ENCODE peak calls at places on chromosomes 3 and 15, in eight cellular contexts. R, I, J, N, X, H, S and M are unnamed samples.

GRCh38 chr3:105483476-105483875 is 116.8 kb downstream of the ALCAM start:
- DNase-seq in R (no peak), I (no peak), J (no peak), N (no peak), X (no peak), H (no peak), S (no peak), M (no peak)

GRCh38 chr3:8722808-8723207 is 10.8 kb upstream of the CAV3 start:
- DNase-seq in R (no peak), I (no peak), J (no peak), N (no peak), X (no peak), H (no peak), S (no peak), M (no peak)

GRCh38 chr15:60831540-60831939 is 352.6 kb upstream of the ICE2 start:
- DNase-seq in R (no peak), I (no peak), J (no peak), N (no peak), X (no peak), H (no peak), S (no peak), M (no peak)

GRCh38 chr15:32716960-32717289 is 879 bp upstream of the GREM1 start:
- DNase-seq in R (no peak), I (no peak), J (no peak), N (no peak), X (no peak), H (no peak), S (no peak), M (no peak)

GRCh38 chr3:190204200-190204599 is 83.5 kb upstream of the P3H2 start:
- DNase-seq in R (no peak), I (no peak), J (no peak), N (no peak), X (no peak), H (no peak), S (no peak), M (no peak)

GRCh38 chr3:50807266-50807665 is 132.5 kb downstream of the DOCK3 start:
- DNase-seq in R (no peak), I (no peak), J (no peak), N (no peak), X (no peak), H (no peak), S (no peak), M (no peak)

GRCh38 chr15:40137011-40137906 is 23.6 kb upstream of the BUB1B start:
- DNase-seq in R (no peak), I (no peak), J (no peak), N (no peak), X (no peak), H (peak), S (no peak), M (no peak)

GRCh38 chr3:162142511-162142910 is 645.9 kb downstream of the OTOL1 start:
- DNase-seq in R (no peak), I (no peak), J (no peak), N (no peak), X (no peak), H (no peak), S (no peak), M (no peak)

GRCh38 chr15:33773969-33774368 is 194.3 kb upstream of the CHRM5 start:
- DNase-seq in R (no peak), I (no peak), J (no peak), N (no peak), X (no peak), H (no peak), S (no peak), M (no peak)

GRCh38 chr3:23778451-23778850 is 27.3 kb upstream of the UBE2E1 start:
- DNase-seq in R (no peak), I (no peak), J (no peak), N (no peak), X (no peak), H (no peak), S (no peak), M (no peak)

GRCh38 chr3:192819001-192819569 is 91.7 kb upstream of the FGF12 start:
- DNase-seq in R (no peak), I (no peak), J (peak), N (no peak), X (peak), H (peak), S (no peak), M (peak)

GRCh38 chr15:101091080-101092017 is 160.5 kb downstream of the CHSY1 start:
- DNase-seq in R (no peak), I (peak), J (no peak), N (peak), X (no peak), H (peak), S (peak), M (peak)

GRCh38 chr3:197404030-197404429 is 105.6 kb upstream of the DLG1 start:
- DNase-seq in R (no peak), I (no peak), J (no peak), N (no peak), X (no peak), H (no peak), S (no peak), M (no peak)

GRCh38 chr15:45784656-45785055 is 149.8 kb downstream of the SQOR start:
- DNase-seq in R (no peak), I (no peak), J (no peak), N (no peak), X (no peak), H (no peak), S (no peak), M (no peak)

GRCh38 chr3:197511130-197511529 is 44.6 kb downstream of the BDH1 start:
- DNase-seq in R (no peak), I (no peak), J (no peak), N (no peak), X (no peak), H (no peak), S (no peak), M (peak)

GRCh38 chr3:122618614-122619013 is 41.2 kb downstream of the PARP15 start:
- DNase-seq in R (no peak), I (no peak), J (no peak), N (no peak), X (no peak), H (no peak), S (no peak), M (no peak)

GRCh38 chr3:178500631-178501030 is 35.6 kb upstream of the KCNMB2 start:
- DNase-seq in R (no peak), I (no peak), J (no peak), N (no peak), X (no peak), H (no peak), S (no peak), M (no peak)

GRCh38 chr15:84681822-84682221 is 23.8 kb upstream of the NMB start:
- DNase-seq in R (no peak), I (no peak), J (no peak), N (no peak), X (no peak), H (no peak), S (no peak), M (no peak)

GRCh38 chr3:123706871-123707270 is 122.0 kb upstream of the HACD2 start:
- DNase-seq in R (no peak), I (no peak), J (no peak), N (no peak), X (no peak), H (no peak), S (no peak), M (no peak)

GRCh38 chr3:76222115-76222652 is 436.8 kb upstream of the ZNF717 start:
- DNase-seq in R (no peak), I (no peak), J (no peak), N (no peak), X (no peak), H (no peak), S (no peak), M (no peak)

GRCh38 chr15:58515807-58516206 is 84.0 kb downstream of the LIPC start:
- DNase-seq in R (no peak), I (no peak), J (no peak), N (no peak), X (no peak), H (peak), S (no peak), M (no peak)

GRCh38 chr3:9947025-9947995 is 4.9 kb downstream of the PRRT3 start:
- DNase-seq in R (peak), I (peak), J (peak), N (peak), X (peak), H (peak), S (peak), M (no peak)

DNA sequence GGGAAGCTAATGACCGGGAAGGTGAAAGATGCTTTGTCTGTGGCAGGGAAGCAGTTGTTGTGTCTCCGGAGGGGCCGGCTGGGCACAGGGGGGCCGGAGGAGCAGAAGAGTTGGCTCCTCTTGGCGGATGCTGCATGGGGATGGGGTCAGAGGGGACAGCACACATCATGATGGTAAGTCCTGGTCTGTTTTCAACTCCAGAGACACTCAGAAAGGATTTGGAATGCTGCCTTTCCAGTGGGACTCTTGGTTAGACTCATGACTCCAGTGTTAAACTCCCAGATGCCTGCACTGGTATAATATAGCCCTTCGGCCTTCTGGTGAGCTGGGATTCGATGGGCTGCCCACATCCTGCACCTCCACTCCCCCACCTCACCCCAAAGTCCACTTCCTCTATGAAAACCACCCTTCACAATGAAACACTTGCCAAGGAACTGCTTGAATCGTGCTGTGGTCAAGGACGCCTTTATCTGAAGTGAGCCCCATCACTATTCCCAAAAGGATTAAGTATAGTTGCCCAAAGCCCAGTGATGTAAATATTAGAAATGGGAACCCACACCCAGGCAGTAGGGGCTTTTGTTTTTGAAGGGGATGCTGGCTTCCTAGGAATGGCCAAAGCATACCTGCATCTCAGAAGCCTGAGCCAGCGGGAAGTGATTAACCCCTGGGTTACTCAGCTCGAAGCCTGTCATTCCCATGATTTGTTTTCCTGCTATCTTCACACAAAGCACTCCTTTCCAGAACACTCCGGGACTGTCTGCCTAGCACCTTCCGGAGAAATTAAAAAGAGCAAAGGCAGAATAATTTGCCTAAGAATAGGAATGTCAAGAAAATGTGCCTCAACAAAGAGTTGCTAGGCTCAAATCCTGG is 33.8 kb downstream of the TPM1 start:
- DNase-seq in R (no peak), I (no peak), J (no peak), N (peak), X (no peak), H (no peak), S (no peak), M (no peak)
- TF ChIP-seq POLR2A in R (no peak), I (no peak), J (no peak), N (no peak), X (no peak), H (no peak), S (no peak), M (no peak)

DNA sequence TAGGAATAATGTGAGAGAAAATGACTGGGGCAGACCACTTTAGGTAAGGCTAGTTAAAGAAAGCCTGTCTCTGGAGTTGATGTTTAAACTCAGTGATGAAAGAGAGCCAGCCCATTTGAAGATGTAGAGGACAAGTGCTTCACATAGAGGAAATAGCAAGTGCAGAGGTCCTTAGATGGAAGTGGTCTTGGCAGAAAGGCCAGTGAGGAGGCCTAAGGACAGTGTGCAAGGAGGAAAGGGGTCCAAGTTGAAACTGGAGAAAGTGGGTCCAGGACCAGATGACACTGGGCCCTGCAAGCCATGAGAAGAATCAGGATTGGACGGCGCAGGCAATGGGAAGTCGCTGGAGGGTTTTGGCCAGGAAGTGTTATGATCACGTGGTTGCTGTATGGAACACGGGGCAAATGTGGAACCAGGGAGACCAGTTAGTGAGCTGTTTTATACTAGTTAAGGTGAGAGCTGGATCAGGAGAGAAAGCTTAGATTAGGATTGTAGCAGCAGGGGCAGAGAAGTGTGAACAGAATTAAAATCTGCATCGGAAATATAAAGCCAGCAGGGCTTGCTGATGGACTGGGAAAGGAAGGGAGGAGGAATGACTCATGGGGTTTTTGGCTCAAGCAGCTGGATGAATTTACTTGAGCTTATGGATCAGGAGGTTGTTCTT is 48.0 kb upstream of the SCAANT1 start:
- DNase-seq in R (no peak), I (no peak), J (peak), N (no peak), X (peak), H (no peak), S (peak), M (peak)
- TF ChIP-seq POLR2A in R (no peak), I (no peak), J (no peak), N (no peak), X (no peak), H (no peak), S (no peak), M (no peak)

GRCh38 chr3:52455283-52456168 is at the start of gene NISCH:
- DNase-seq in R (peak), I (peak), J (peak), N (peak), X (peak), H (peak), S (peak), M (peak)
- TF ChIP-seq POLR2A in R (peak), I (peak), J (peak), N (peak), X (peak), H (no peak), S (peak), M (peak)

GRCh38 chr3:177338697-177339219 is 141.5 kb upstream of the TBL1XR1 start:
- DNase-seq in R (no peak), I (no peak), J (no peak), N (no peak), X (no peak), H (no peak), S (no peak), M (no peak)

GRCh38 chr3:177345049-177345972 is 148.0 kb upstream of the TBL1XR1 start:
- DNase-seq in R (peak), I (peak), J (peak), N (peak), X (peak), H (peak), S (peak), M (peak)

GRCh38 chr3:177343122-177343521 is 145.8 kb upstream of the TBL1XR1 start:
- DNase-seq in R (no peak), I (no peak), J (no peak), N (no peak), X (no peak), H (no peak), S (no peak), M (no peak)

GRCh38 chr3:177340243-177340830 is 143.1 kb upstream of the TBL1XR1 start:
- DNase-seq in R (no peak), I (no peak), J (no peak), N (no peak), X (no peak), H (no peak), S (no peak), M (no peak)

GRCh38 chr3:177341766-177342165 is 144.5 kb upstream of the TBL1XR1 start:
- DNase-seq in R (no peak), I (no peak), J (no peak), N (no peak), X (no peak), H (no peak), S (no peak), M (no peak)
- TF ChIP-seq POLR2A in R (no peak), I (no peak), J (no peak), N (no peak), X (no peak), H (no peak), S (no peak), M (no peak)

DNA sequence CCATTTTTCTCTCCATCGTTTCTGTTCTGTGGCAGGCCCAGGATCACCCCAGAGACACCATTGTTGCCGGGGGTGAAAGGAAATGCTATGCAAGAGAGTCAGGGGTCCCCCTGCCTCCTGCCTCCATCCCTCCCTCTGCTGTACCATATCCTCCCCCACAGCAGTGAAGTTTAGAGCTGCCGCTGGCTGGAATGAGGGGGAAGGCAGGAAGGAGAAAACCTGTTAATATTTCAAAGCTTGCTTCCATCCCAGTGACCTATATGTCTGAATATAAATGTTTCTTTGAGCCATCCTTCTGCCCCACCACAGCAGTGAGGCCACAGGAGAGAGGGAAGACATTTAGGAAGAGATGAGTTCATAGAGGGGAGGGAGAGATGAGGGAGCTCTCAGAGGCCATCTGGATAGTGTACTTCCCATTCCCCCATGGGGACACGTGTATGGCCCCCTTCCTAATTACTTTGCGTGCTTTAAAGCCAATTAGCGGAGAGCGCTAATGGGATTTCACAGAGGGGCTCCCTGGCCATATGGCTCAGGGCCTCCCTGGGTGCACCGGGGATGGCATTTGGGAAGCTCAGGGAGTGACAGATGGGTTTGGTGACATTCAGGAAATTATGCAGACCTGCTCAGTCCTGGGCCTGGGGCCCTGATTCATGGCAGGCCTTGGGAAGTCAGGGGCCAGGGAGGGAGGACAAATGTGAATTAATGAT is 40.4 kb upstream of the CHRNB4 start:
- DNase-seq in R (no peak), I (no peak), J (no peak), N (no peak), X (no peak), H (peak), S (no peak), M (no peak)
- TF ChIP-seq POLR2A in R (no peak), I (no peak), J (no peak), N (no peak), X (no peak), H (no peak), S (no peak), M (no peak)

GRCh38 chr3:151631946-151632345 is 101.8 kb upstream of the AADACL2 start:
- DNase-seq in R (no peak), I (no peak), J (no peak), N (no peak), X (no peak), H (no peak), S (no peak), M (no peak)
- TF ChIP-seq POLR2A in R (no peak), I (no peak), J (no peak), N (no peak), X (no peak), H (no peak), S (no peak), M (no peak)

DNA sequence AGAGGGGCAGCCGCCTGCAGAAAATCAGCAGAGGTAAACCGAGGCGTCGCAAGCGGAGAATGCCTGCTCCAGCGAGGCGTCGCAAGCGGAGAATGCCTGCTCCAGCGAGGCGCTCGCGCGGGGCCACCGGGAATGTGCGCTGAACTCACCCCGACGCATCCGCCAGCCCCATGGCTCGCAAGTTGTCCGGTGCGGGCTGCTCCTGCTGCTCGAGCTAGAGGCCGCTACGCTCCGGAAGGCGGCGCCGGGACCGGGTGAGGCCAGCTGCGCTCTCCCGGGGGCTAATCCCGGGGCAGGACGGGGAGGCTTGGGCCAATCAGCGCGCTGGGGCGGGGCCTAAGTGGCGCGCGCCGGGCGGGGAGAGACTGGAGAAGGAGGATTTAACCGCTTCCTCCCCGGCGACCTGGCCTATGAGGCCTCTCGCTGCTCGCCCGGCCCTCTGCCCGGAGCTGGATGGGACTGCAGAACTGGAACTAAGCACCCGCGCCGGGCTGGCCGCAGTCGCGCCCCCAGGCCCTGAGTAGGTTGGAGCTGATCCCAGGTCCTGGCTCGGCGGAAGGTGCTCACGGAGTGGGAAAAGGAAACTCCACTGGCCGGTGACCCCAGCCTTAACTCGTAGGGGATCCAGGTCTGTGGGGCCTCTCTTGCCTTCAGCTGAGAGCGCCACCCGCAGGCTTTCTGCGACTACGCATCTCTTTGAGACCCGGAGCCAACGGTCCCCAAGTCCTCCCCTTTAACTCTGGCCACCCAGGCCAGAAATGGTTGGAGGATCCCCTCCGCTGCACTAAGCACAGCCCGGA is at the start of gene SLC26A6:
- DNase-seq in R (peak), I (peak), J (peak), N (peak), X (peak), H (peak), S (peak), M (peak)
- TF ChIP-seq POLR2A in R (no peak), I (peak), J (peak), N (peak), X (peak), H (peak), S (peak), M (peak)

DNA sequence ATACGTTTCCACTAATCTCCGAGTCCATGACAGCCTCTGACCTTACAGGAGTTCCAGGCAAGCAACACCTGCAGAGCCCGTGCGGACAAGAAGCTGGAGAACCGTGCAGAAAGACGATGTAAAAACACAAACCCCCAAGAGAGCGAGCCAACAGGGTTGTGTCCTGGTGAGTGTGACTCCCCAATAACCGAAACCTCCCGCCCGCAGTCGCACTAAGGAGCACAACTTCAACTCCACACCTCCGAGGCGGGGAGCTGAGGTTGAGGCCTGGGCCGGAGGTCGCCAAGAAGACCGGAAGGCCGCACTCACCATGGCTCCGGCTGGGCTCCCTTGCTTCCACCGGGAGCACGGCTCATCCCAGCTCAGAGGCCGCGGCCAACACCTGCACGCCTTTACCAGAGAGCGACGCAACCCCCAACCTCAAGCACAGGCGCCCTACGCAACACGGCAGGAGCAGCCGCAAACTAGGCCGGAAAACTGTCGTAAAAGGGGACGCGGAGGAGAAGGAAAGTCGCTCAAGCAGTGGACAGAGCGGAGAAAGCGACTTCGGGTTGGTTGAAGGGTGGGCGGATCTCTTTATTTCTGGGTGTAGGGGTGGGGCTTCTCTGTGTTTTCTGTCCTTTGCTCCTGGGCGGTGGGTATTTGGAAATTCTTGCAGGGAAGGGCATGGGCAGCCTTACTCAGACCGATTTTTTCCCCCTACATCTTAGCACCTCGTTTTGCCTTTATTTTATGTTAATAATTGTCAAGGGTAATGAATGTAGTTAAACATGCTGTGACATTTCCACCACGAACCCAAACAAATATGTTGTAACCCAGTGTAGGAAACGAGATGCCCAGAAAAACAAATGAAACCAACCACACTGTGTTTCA is at the start of gene DNAJC19:
- DNase-seq in R (peak), I (peak), J (peak), N (peak), X (peak), H (peak), S (peak), M (peak)
- TF ChIP-seq POLR2A in R (peak), I (peak), J (peak), N (peak), X (peak), H (peak), S (peak), M (peak)